ENCODE peak calls at places on chromosomes 2 and 18, in seven cellular contexts. T is stomach, H is sigmoid colon, K is breast epithelium, P is HCT116, C is spleen, Z is GM12878. A is an unnamed sample.

GRCh38 chr2:11029136-11029535 is 117.4 kb downstream of the KCNF1 start:
- DNase-seq in C (no peak), T (no peak), H (no peak), P (no peak), K (no peak), Z (no peak), A (no peak)

GRCh38 chr2:240397924-240398611 is 37.4 kb upstream of the GPC1 start:
- DNase-seq in H (peak), K (no peak), P (no peak), C (no peak), T (peak), Z (no peak), A (no peak)

GRCh38 chr2:120180066-120180465 is 43.1 kb downstream of the TMEM185B start:
- DNase-seq in T (no peak), H (no peak), K (no peak), P (no peak), C (no peak), Z (no peak), A (no peak)

GRCh38 chr2:36993841-36994620 is 27.7 kb upstream of the STRN start:
- DNase-seq in T (no peak), P (no peak), H (no peak), K (no peak), C (no peak), Z (no peak), A (no peak)

GRCh38 chr2:150425121-150425559 is 62.3 kb downstream of the RND3 start:
- DNase-seq in P (no peak), H (no peak), T (no peak), C (no peak), K (no peak), Z (no peak), A (no peak)

GRCh38 chr18:46917808-46918600 is 602 bp downstream of the KATNAL2 start:
- DNase-seq in H (no peak), P (no peak), T (no peak), Z (no peak), K (no peak), C (no peak), A (no peak)

GRCh38 chr2:28868611-28869010 is 1.5 kb downstream of the TRMT61B start:
- DNase-seq in K (no peak), Z (no peak), C (no peak), P (no peak), T (no peak), H (no peak), A (no peak)

GRCh38 chr2:233064526-233065199 is 4.5 kb downstream of the INPP5D start:
- DNase-seq in T (peak), C (peak), H (peak), Z (no peak), P (no peak), K (no peak), A (peak)

GRCh38 chr2:64036343-64036742 is 17.1 kb upstream of the VPS54 start:
- DNase-seq in P (no peak), C (no peak), T (no peak), Z (no peak), H (no peak), K (no peak), A (no peak)

GRCh38 chr2:234974501-234975385 is 22.9 kb downstream of the SH3BP4 start:
- DNase-seq in K (peak), P (no peak), H (no peak), T (peak), Z (no peak), C (no peak), A (no peak)

GRCh38 chr2:182444806-182445205 is 18.0 kb upstream of the PDE1A start:
- DNase-seq in C (no peak), T (no peak), H (no peak), P (no peak), K (no peak), Z (no peak), A (no peak)

GRCh38 chr2:696463-696862 is 19.3 kb upstream of the TMEM18 start:
- DNase-seq in H (no peak), P (no peak), K (no peak), C (peak), Z (peak), T (no peak), A (no peak)

GRCh38 chr2:99656938-99657337 is 167.1 kb upstream of the REV1 start:
- DNase-seq in K (no peak), H (no peak), P (no peak), T (no peak), Z (no peak), C (no peak), A (no peak)
- TF ChIP-seq POLR2AphosphoS5 in K (no peak), H (no peak), P (no peak), T (no peak), Z (no peak), C (no peak), A (no peak)

DNA sequence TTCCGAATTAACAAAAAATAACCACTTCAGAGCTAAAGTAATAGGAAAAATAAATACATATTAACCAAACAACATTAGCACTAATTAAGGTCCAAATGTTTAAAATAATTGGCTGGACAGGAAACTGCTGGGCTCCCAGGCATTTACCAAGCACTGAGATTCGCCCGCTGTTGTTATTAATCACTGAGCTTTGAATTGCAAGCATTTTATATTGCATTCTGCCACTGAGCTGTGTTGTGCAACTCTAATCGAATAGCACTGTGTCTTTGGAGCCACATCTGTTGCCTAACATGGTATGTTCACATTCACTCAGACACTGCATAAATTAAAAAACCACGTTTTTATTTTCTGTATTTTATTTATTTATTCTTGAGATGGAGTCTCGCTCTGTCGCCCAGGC is 88.9 kb downstream of the SOWAHC start:
- DNase-seq in H (peak), K (no peak), C (no peak), T (no peak), P (no peak), Z (no peak), A (no peak)
- H3K27ac ChIP-seq in H (no peak), K (peak), C (no peak), T (no peak), P (no peak), Z (no peak), A (no peak)

GRCh38 chr2:206275274-206276160 is 1.1 kb downstream of the ZDBF2 start:
- DNase-seq in Z (peak), K (no peak), P (no peak), H (no peak), C (no peak), T (no peak), A (peak)

GRCh38 chr2:206277503-206277902 is 3.0 kb downstream of the ZDBF2 start:
- DNase-seq in Z (no peak), C (no peak), H (no peak), P (no peak), K (no peak), T (no peak), A (no peak)

GRCh38 chr2:206276169-206276927 is 1.9 kb downstream of the ZDBF2 start:
- DNase-seq in C (no peak), T (no peak), P (no peak), K (no peak), Z (no peak), H (no peak), A (no peak)

GRCh38 chr2:206271066-206271465 is 3.4 kb upstream of the ZDBF2 start:
- DNase-seq in T (no peak), C (no peak), P (no peak), Z (no peak), H (no peak), K (no peak), A (no peak)

GRCh38 chr2:206274434-206275273 is at the start of gene ZDBF2:
- DNase-seq in P (no peak), K (no peak), T (peak), H (peak), C (peak), Z (no peak), A (no peak)
- TF ChIP-seq POLR2AphosphoS5 in P (peak), K (no peak), T (peak), H (peak), C (peak), Z (no peak), A (no peak)

DNA sequence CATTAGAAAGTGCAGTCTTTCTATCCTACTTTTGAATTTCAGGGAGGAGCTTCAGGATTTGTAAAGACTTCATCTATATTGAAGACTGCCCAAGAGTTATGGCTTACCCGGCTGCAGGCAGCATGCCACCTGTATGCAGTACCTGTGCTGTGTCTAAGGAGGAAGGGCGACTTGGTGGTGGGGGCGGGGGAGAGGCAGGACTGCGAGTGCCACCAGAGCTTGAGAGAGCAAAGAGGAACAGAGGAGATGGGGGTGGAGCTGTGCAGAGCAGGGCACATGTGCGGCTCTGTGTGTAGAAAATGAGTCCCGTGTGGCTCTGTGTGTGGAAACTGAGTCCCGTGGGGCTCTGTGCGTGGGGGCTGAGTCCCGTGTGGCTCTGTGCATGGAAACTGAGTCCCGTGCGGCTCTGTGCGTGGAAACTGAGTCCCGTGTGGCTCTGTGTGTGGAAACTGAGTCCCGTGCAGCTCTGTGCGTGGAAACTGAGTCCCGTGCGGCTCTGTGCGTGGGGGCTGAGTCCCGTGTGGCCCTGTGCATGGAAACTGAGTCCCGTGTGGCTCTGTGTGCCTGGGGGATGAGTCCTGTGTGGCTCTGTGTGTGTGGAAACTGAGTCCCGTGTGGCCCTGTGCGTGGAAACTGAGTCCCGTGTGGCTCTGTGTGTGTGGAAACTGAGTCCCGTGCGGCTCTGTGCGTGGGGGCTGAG is 43.2 kb downstream of the LDLRAD4 start:
- DNase-seq in K (no peak), C (no peak), T (no peak), P (no peak), H (no peak), Z (no peak), A (no peak)
- H3K27ac ChIP-seq in K (peak), C (peak), T (peak), P (no peak), H (peak), Z (no peak), A (no peak)

GRCh38 chr18:35728676-35729075 is 147.1 kb downstream of the GALNT1 start:
- DNase-seq in P (no peak), Z (no peak), C (no peak), H (no peak), T (no peak), K (no peak), A (no peak)
- TF ChIP-seq POLR2AphosphoS5 in P (no peak), Z (no peak), C (no peak), H (no peak), T (no peak), K (no peak), A (no peak)

DNA sequence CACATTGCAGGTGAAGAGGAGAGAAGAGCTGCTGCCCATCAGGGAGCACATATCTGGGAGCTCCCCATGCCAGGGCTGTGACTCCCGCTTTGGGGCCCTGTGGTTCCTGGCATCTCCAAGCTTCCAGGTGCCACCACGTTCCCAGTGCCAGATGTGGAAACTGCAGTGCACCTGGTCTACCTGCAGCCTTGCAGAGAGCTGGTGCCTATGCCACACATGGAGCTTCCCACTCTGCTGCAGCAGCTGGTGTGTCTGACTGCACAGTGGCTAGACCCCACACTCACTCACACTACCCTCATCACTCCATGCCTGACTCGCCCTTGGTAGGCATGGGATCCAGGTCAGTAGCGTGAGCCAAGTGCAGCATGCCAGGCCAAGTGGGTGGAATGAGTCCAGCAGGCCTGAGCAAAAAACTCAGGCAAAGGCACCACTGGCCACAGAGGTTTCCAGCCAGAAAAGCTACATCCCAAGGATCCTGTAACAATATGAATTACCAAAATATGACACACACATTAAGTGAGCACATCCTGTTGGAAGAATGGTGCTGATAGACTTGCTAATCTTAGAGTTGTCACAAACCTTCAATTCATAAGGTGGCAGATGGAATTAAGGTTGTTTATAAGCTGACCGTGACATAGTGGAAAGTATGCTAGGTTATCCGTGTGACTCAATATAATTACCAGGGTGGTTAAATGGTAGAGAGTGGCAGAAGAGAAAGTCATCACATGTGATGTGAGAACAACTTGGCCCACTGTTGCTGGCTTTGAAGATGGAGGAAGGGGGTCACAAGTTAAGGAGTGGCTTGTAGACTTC is 150.9 kb downstream of the EHBP1 start:
- DNase-seq in T (no peak), K (no peak), C (no peak), P (no peak), Z (no peak), H (no peak), A (no peak)
- H3K27ac ChIP-seq in T (no peak), K (no peak), C (no peak), P (no peak), Z (no peak), H (no peak), A (no peak)

DNA sequence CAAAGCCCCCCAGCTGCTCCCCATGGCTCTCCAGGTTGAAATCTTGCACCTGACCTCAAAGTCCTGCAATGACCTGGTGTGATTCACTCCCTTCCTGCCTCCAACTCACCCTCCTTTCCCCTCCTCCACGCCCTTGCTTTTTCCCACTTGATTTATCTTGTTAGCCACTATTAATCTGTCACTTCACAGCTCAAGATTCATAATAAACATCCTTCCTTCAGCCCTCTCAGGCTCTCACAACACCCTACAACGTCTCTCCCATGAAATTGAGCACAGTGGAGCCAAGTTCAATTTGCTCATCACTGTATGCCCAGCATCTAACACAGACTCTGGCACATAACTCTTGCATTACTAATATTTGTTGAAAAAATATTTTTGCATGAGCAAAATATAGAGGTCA is 85.6 kb upstream of the SLC35G4 start:
- DNase-seq in K (no peak), H (no peak), Z (no peak), C (no peak), T (no peak), P (no peak), A (no peak)
- TF ChIP-seq POLR2AphosphoS5 in K (no peak), H (no peak), Z (no peak), C (no peak), T (no peak), P (no peak), A (no peak)

A was measured in HL-60.